ENCODE peak calls at places on chromosomes 1 and 21, in nine cellular contexts. R, B, T, I, U, S, D, K and Y are unnamed samples.

GRCh38 chr1:232591344-232591743 is 38.6 kb downstream of the SIPA1L2 start:
- DNase-seq in K (no peak), S (no peak), I (no peak), T (no peak), R (no peak), B (no peak), D (no peak), U (no peak), Y (no peak)

GRCh38 chr1:157141212-157141855 is 3.1 kb upstream of the ETV3 start:
- DNase-seq in S (no peak), K (no peak), R (no peak), T (no peak), B (no peak), U (no peak), I (no peak), D (no peak), Y (no peak)

GRCh38 chr1:5340560-5341130 is 651.6 kb downstream of the NPHP4 start:
- DNase-seq in S (no peak), T (no peak), U (no peak), B (no peak), I (no peak), D (no peak), K (no peak), R (no peak), Y (no peak)

GRCh38 chr1:209621329-209621728 is 30.9 kb downstream of the LAMB3 start:
- DNase-seq in R (no peak), D (no peak), K (no peak), T (no peak), B (no peak), I (no peak), U (peak), S (no peak), Y (no peak)

GRCh38 chr1:118461154-118461553 is 276.1 kb upstream of the SPAG17 start:
- DNase-seq in B (no peak), T (peak), R (no peak), S (no peak), D (no peak), K (no peak), U (no peak), I (peak), Y (peak)

GRCh38 chr1:105632342-105633196 is 1423.9 kb upstream of the PRMT6 start:
- DNase-seq in R (no peak), K (no peak), T (no peak), D (no peak), I (no peak), U (no peak), S (no peak), B (no peak), Y (no peak)

GRCh38 chr1:162357681-162358266 is 18.9 kb downstream of the SPATA46 start:
- DNase-seq in U (no peak), K (no peak), B (no peak), S (no peak), T (peak), I (peak), D (no peak), R (no peak), Y (peak)

GRCh38 chr21:46096997-46097825 is 701 bp upstream of the COL6A2 start:
- DNase-seq in U (peak), T (no peak), R (no peak), B (no peak), S (no peak), D (no peak), K (peak), I (no peak), Y (no peak)

GRCh38 chr1:178664278-178664677 is 60.8 kb upstream of the RALGPS2 start:
- DNase-seq in T (no peak), S (no peak), B (no peak), R (peak), D (no peak), I (no peak), U (no peak), K (no peak), Y (no peak)

GRCh38 chr1:21234779-21235178 is 55.5 kb downstream of the ECE1 start:
- DNase-seq in B (no peak), K (no peak), S (no peak), D (no peak), U (no peak), R (no peak), I (peak), T (no peak), Y (no peak)

GRCh38 chr1:32784817-32785216 is 32.3 kb downstream of the YARS1 start:
- DNase-seq in T (no peak), I (no peak), K (no peak), S (no peak), R (no peak), U (no peak), D (no peak), B (no peak), Y (no peak)

GRCh38 chr1:101240041-101240430 is 3.2 kb downstream of the S1PR1 start:
- DNase-seq in T (no peak), U (no peak), K (peak), S (no peak), D (no peak), R (no peak), I (no peak), B (no peak), Y (no peak)